ENCODE peak calls at places on chromosome 10, in ten cellular contexts. A, M, W, C, H, L, R, Q, V and F are unnamed samples.

GRCh38 chr10:121609426-121610380 is 11.5 kb upstream of the FGFR2 start:
- DNase-seq in A (no peak), M (no peak), W (no peak), C (peak; percentile 82), H (no peak), L (no peak), R (peak; percentile 35), Q (peak; percentile 52), V (no peak), F (no peak)

GRCh38 chr10:8229153-8229552 is 174.7 kb downstream of the GATA3 start:
- DNase-seq in A (no peak), M (no peak), W (no peak), C (no peak), H (no peak), L (no peak), R (no peak), Q (no peak), V (no peak), F (no peak)

GRCh38 chr10:46542567-46543323 is 13.7 kb downstream of the GPRIN2 start:
- DNase-seq in A (no peak), M (no peak), W (no peak), C (peak; percentile 87), H (peak; percentile 4), L (peak; percentile 66), R (peak; percentile 50), Q (no peak), V (peak; percentile 8), F (no peak)

GRCh38 chr10:87505366-87506113 is 847 bp downstream of the MINPP1 start:
- DNase-seq in A (peak; percentile 62), M (peak; percentile 26), W (peak; percentile 65), C (no peak), H (peak; percentile 38), L (peak; percentile 82), R (peak; percentile 85), Q (peak; percentile 72), V (peak; percentile 68), F (peak; percentile 60)

GRCh38 chr10:4372601-4373000 is 453.4 kb upstream of the AKR1E2 start:
- DNase-seq in A (peak; percentile 99), M (peak; percentile 99), W (no peak), C (no peak), H (no peak), L (no peak), R (no peak), Q (no peak), V (no peak), F (peak; percentile 98)

GRCh38 chr10:7932301-7933036 is 114.2 kb downstream of the TAF3 start:
- DNase-seq in A (peak; percentile 39), M (peak; percentile 22), W (no peak), C (no peak), H (no peak), L (no peak), R (no peak), Q (no peak), V (no peak), F (no peak)

GRCh38 chr10:45490277-45490676 is 116.3 kb downstream of the ALOX5 start:
- DNase-seq in A (no peak), M (no peak), W (no peak), C (no peak), H (no peak), L (no peak), R (no peak), Q (no peak), V (no peak), F (no peak)

GRCh38 chr10:3057946-3058345 is 9.4 kb upstream of the PFKP start:
- DNase-seq in A (no peak), M (no peak), W (no peak), C (no peak), H (no peak), L (no peak), R (no peak), Q (peak; percentile 56), V (no peak), F (no peak)

GRCh38 chr10:130864951-130865350 is 446.6 kb downstream of the TCERG1L start:
- DNase-seq in A (no peak), M (no peak), W (no peak), C (peak; percentile 76), H (no peak), L (no peak), R (no peak), Q (no peak), V (no peak), F (no peak)

DNA sequence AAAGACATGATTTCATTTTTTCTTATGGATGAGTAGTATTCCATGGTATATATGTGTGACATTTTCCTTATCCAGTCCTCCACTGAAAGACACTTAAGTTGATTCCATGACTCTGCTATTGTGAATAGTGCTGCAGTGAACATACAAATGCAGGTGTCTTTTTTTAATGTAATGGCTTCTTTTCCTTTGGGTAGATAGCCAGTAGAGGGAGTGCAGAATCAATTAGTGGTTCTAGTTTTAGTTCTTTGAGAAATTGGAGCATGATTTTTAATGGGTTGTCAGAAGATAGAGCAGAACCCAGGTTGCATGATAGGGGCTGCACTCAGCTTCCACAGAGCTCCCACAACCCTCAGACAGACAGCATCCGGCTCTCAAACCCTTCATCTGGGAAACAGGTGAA is 152.9 kb upstream of the PLXDC2 start:
- DNase-seq in A (no peak), M (no peak), W (no peak), C (no peak), H (no peak), L (no peak), R (no peak), Q (no peak), V (no peak), F (no peak)
- TF ChIP-seq CTCF in A (peak; percentile 23), M (no peak), W (no peak), C (no peak), H (no peak), L (peak; percentile 17), R (peak; percentile 56), Q (no peak), V (no peak), F (no peak)

GRCh38 chr10:68077026-68077425 is 1.9 kb upstream of the HERC4 start:
- DNase-seq in A (no peak), M (no peak), W (no peak), C (no peak), H (no peak), L (no peak), R (no peak), Q (no peak), V (no peak), F (no peak)

GRCh38 chr10:68074775-68075549 is at the start of gene HERC4:
- DNase-seq in A (peak; percentile 96), M (peak; percentile 84), W (peak; percentile 87), C (peak; percentile 98), H (peak; percentile 90), L (peak; percentile 98), R (peak; percentile 97), Q (peak; percentile 98), V (peak; percentile 96), F (peak; percentile 96)

GRCh38 chr10:68073631-68074403 is 1.3 kb downstream of the HERC4 start:
- DNase-seq in A (peak; percentile 38), M (no peak), W (no peak), C (no peak), H (no peak), L (no peak), R (no peak), Q (no peak), V (no peak), F (peak; percentile 39)

GRCh38 chr10:68074404-68074774 is 694 bp downstream of the HERC4 start:
- DNase-seq in A (no peak), M (no peak), W (no peak), C (no peak), H (no peak), L (no peak), R (no peak), Q (no peak), V (no peak), F (no peak)

DNA sequence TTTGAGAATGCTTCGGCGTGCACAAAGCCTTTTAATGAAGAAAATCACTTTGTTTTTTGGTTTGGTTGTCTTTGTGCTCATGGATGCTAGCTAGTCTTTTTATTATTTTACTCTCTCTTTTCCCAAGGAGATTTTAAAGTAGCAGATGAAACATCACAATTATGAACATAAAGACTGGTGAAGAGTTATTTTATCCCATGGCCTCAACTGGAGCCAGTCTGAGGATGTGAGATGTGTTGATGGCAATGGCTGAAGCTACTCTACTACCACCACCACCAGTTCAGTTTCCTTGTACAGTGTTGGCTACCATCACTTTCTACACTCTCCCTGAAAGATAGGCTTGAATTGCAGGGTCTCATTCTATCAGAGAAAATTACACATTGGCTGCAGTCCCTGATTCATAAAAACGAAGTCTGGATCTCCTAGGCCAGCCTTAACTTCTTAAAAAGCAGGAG is 494 bp upstream of the HERC4 start:
- DNase-seq in A (no peak), M (no peak), W (no peak), C (no peak), H (no peak), L (no peak), R (no peak), Q (no peak), V (no peak), F (no peak)
- H3K4me3 ChIP-seq in A (peak overlapping the region; percentile 80), M (peak overlapping the region; percentile 41), W (peak overlapping the region; percentile 15), C (no peak overlapping the region), H (peak overlapping the region; percentile 54), L (peak overlapping the region; percentile 89), R (peak overlapping the region; percentile 73), Q (no peak overlapping the region), V (no peak overlapping the region), F (peak overlapping the region; percentile 44)

DNA sequence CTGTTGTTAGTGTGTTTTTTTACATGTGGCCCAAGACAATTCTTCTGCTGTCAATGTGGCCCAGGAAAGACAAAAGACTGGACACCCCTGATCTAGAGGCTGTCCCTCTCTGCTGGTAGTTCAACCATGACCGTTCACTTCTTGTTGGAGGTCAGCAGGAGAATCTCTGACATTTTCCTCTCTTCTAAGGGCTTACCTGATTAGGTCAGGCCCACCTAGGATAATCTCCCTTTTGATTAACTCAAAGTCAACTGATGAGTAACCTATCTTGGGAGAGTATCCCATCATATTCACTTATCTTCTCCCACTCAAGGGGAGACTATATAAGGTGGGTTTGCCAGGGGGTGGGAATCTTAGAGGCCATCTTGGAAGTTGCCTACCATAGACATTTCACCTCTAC is 135.2 kb downstream of the BUB3 start:
- DNase-seq in A (no peak), M (no peak), W (no peak), C (no peak), H (no peak), L (no peak), R (no peak), Q (no peak), V (no peak), F (no peak)
- TF ChIP-seq CTCF in A (no peak), M (no peak), W (no peak), C (no peak), H (no peak), L (no peak), R (no peak), Q (no peak), V (no peak), F (no peak)

DNA sequence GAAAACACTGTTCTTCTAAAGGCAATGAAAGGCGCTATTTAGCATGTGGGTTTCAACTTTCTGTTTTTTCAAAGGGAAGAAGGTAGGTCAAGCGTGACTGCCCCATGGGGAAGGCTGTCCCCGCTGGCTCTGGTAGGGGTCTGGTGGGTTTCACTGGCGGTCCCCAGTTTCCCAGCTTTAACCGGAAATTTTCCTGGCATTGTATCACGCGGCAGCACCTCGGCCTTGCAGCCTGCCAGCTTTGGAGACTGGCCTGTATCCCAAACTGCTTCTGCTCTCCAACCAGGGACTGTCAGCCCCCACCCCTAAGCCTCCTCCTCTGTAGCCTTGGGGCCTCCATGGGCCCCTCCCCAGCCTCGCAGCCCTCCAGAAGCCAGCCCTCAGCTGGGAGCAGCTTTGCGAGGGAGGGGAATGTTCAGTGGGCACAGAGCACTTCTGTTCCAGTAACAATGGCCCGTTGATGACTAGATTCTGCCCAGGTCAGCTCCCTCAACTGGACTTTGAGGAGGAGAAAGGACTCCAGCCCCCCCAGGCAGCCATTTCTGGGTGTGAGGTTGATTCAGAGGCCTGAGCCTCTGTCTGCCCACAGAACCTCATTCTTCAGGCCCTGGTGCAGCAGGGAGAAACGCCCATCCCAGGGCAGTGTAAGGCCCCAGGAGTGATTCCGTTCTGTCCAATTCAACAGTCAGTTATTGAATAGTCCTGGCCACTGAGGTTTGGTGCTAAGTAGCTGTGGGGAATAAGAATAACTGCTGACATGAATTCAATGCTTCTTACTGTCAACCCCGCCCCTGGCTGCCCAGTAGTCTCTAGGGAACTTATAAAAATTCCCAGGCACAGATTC is 17.1 kb downstream of the CHST3 start:
- DNase-seq in A (peak; percentile 45), M (peak; percentile 70), W (no peak), C (no peak), H (no peak), L (no peak), R (no peak), Q (peak; percentile 81), V (no peak), F (peak; percentile 36)
- H3K4me3 ChIP-seq in A (no peak overlapping the region), M (no peak overlapping the region), W (no peak overlapping the region), C (no peak overlapping the region), H (no peak overlapping the region), L (no peak overlapping the region), R (no peak overlapping the region), Q (no peak overlapping the region), V (no peak overlapping the region), F (no peak overlapping the region)